ENCODE peak calls at places on chromosomes 13 and 19, in four cellular contexts. One of them, this sample, is unnamed.

GRCh38 chr19:38511074-38511708 is 77.7 kb downstream of the RYR1 start:
- DNase-seq in choroid plexus epithelial cell: no peak
- DNase-seq in fibroblast of the aortic adventitia: no peak
- DNase-seq in psoas muscle: no peak
- DNase-seq in this sample: no peak

GRCh38 chr19:30091856-30092255 is 149.8 kb downstream of the URI1 start:
- DNase-seq in fibroblast of the aortic adventitia: no peak
- DNase-seq in choroid plexus epithelial cell: no peak
- DNase-seq in psoas muscle: no peak
- DNase-seq in this sample: no peak

GRCh38 chr19:50708179-50708879 is 11.3 kb downstream of the SHANK1 start:
- DNase-seq in fibroblast of the aortic adventitia: no peak
- DNase-seq in psoas muscle: no peak
- DNase-seq in choroid plexus epithelial cell: no peak
- DNase-seq in this sample: no peak

GRCh38 chr19:1684573-1684912 is 32.1 kb upstream of the TCF3 start:
- DNase-seq in choroid plexus epithelial cell: no peak
- DNase-seq in fibroblast of the aortic adventitia: no peak
- DNase-seq in psoas muscle: no peak
- DNase-seq in this sample: no peak

GRCh38 chr13:72204291-72204690 is 337.3 kb upstream of the DACH1 start:
- DNase-seq in fibroblast of the aortic adventitia: peak
- DNase-seq in psoas muscle: no peak
- DNase-seq in choroid plexus epithelial cell: peak
- DNase-seq in this sample: peak

GRCh38 chr13:100547805-100548204 is 40.8 kb downstream of the GGACT start:
- DNase-seq in fibroblast of the aortic adventitia: peak
- DNase-seq in choroid plexus epithelial cell: no peak
- DNase-seq in psoas muscle: no peak
- DNase-seq in this sample: no peak

GRCh38 chr13:107296804-107297203 is 728.9 kb upstream of the ARGLU1 start:
- DNase-seq in psoas muscle: no peak
- DNase-seq in fibroblast of the aortic adventitia: peak
- DNase-seq in choroid plexus epithelial cell: peak
- DNase-seq in this sample: peak

GRCh38 chr19:31356587-31357314 is 7.5 kb upstream of the TSHZ3 start:
- DNase-seq in fibroblast of the aortic adventitia: no peak
- DNase-seq in choroid plexus epithelial cell: no peak
- DNase-seq in psoas muscle: peak
- DNase-seq in this sample: no peak

GRCh38 chr13:28181413-28181812 is 43.1 kb downstream of the PAN3 start:
- DNase-seq in psoas muscle: no peak
- DNase-seq in fibroblast of the aortic adventitia: peak
- DNase-seq in choroid plexus epithelial cell: peak
- DNase-seq in this sample: peak

GRCh38 chr13:42574011-42574410 is at the start of gene TNFSF11:
- DNase-seq in psoas muscle: no peak
- DNase-seq in fibroblast of the aortic adventitia: no peak
- DNase-seq in choroid plexus epithelial cell: peak
- DNase-seq in this sample: no peak

GRCh38 chr19:30379841-30380610 is 7.8 kb downstream of the ZNF536 start:
- DNase-seq in psoas muscle: no peak
- DNase-seq in fibroblast of the aortic adventitia: no peak
- DNase-seq in choroid plexus epithelial cell: no peak
- DNase-seq in this sample: no peak

GRCh38 chr19:13782537-13782936 is 8.3 kb downstream of the C19orf53 start:
- DNase-seq in fibroblast of the aortic adventitia: no peak
- DNase-seq in psoas muscle: no peak
- DNase-seq in choroid plexus epithelial cell: peak
- DNase-seq in this sample: peak

GRCh38 chr19:16931306-16931705 is 42.5 kb downstream of the F2RL3 start:
- DNase-seq in fibroblast of the aortic adventitia: no peak
- DNase-seq in choroid plexus epithelial cell: no peak
- DNase-seq in psoas muscle: no peak
- DNase-seq in this sample: no peak

GRCh38 chr13:74102691-74103090 is 31.5 kb downstream of the KLF12 start:
- DNase-seq in fibroblast of the aortic adventitia: no peak
- DNase-seq in psoas muscle: no peak
- DNase-seq in choroid plexus epithelial cell: no peak
- DNase-seq in this sample: no peak

GRCh38 chr13:31056650-31057275 is 104.9 kb downstream of the HSPH1 start:
- DNase-seq in fibroblast of the aortic adventitia: peak
- DNase-seq in psoas muscle: no peak
- DNase-seq in choroid plexus epithelial cell: peak
- DNase-seq in this sample: peak

GRCh38 chr19:6199240-6199983 is 63.9 kb downstream of the ACSBG2 start:
- DNase-seq in choroid plexus epithelial cell: peak
- DNase-seq in fibroblast of the aortic adventitia: peak
- DNase-seq in psoas muscle: peak
- DNase-seq in this sample: peak
- TF ChIP-seq CTCF in choroid plexus epithelial cell: peak
- TF ChIP-seq CTCF in fibroblast of the aortic adventitia: peak
- TF ChIP-seq CTCF in psoas muscle: peak
- TF ChIP-seq CTCF in this sample: peak

DNA sequence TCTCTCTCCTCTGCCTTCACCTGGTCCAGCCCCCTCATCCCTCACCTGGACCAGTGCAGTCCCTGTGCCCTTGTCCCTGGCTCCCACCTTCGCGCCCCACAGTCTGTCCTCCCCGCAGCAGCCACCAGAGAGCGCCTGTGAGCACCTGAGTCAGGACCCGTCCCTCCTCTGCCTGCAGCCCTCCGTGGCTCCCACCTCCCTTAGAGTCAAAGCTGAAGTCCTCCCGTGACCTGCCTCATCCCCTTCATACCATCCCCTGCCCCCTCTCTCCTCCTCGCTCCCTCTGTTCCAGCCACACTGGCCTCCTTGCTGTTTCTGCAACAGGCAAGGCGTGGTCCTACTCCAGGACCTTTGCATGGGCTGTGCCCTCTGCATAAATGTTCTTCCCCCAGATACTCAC is 10.3 kb downstream of the CELF5 start:
- DNase-seq in choroid plexus epithelial cell: no peak
- DNase-seq in psoas muscle: no peak
- DNase-seq in fibroblast of the aortic adventitia: no peak
- DNase-seq in this sample: no peak
- TF ChIP-seq CTCF in choroid plexus epithelial cell: peak
- TF ChIP-seq CTCF in psoas muscle: no peak
- TF ChIP-seq CTCF in fibroblast of the aortic adventitia: peak
- TF ChIP-seq CTCF in this sample: no peak

DNA sequence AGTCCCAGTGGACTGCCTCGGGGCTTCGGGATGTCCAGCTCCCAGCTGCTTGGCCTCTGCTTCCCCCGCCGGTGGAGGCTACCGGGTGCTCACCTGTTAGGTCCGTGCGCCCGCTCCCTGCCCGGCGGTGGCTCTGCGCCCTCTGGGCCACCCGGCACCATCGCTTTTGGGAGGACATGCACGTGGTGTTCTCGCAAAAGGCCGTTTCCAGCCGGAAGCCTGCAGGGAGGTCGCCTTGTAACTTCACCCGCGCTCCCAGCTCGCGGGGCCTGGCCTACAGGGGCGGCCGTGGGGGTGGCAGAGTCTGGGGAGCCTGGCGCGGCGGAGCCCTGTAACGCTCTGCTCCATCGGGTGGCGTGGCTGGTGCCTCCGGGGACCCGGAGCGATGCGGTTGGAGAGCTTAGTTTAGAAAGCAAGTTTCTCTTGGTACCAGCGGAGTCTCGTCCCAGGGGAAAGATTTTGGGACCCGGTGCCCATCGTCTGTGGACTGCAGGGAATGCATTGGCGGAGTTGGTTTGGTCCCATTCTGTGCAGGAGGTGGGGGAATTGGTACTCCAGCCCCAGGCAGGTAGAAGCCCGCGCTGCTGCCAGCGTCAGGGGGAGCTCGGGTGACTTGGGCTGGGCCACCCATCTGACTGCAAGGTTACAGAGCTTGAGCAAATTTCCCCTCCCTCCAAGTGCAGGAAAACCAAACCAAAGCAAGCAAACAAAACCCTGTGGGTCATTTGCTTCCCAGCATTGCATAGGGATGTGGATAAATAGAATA is 673 bp downstream of the SPATA13 start:
- DNase-seq in choroid plexus epithelial cell: no peak
- DNase-seq in fibroblast of the aortic adventitia: peak
- DNase-seq in psoas muscle: peak
- DNase-seq in this sample: peak
- TF ChIP-seq CTCF in choroid plexus epithelial cell: no peak
- TF ChIP-seq CTCF in fibroblast of the aortic adventitia: no peak
- TF ChIP-seq CTCF in psoas muscle: no peak
- TF ChIP-seq CTCF in this sample: no peak

GRCh38 chr13:60617863-60618733 is 221.1 kb downstream of the TDRD3 start:
- DNase-seq in psoas muscle: no peak
- DNase-seq in choroid plexus epithelial cell: peak
- DNase-seq in fibroblast of the aortic adventitia: peak
- DNase-seq in this sample: peak
- TF ChIP-seq CTCF in psoas muscle: no peak
- TF ChIP-seq CTCF in choroid plexus epithelial cell: peak
- TF ChIP-seq CTCF in fibroblast of the aortic adventitia: peak
- TF ChIP-seq CTCF in this sample: peak

This sample was measured in fibroblast of lung.